ENCODE peak calls at places on chromosomes 2 and 18, in ten cellular contexts. J is heart right ventricle, C is right atrium auricular region, G is stomach, R is breast epithelium, F is GM23338, K is left lung, L is tibial nerve, A is body of pancreas, P is spleen. T is an unnamed sample.
A peak's percentile ranks its signal among the peaks of the same experiment; 100 is the strongest.

GRCh38 chr2:173872714-173873113 is 92.5 kb downstream of the SP3 start:
- DNase-seq in J (no peak), C (no peak), G (peak; percentile 30), R (no peak), F (no peak), K (no peak), L (no peak), A (no peak), P (no peak), T (no peak)

GRCh38 chr18:23365602-23366001 is 87.5 kb upstream of the RIOK3 start:
- DNase-seq in J (peak; percentile 23), C (peak; percentile 63), G (no peak), R (no peak), F (no peak), K (no peak), L (no peak), A (no peak), P (no peak), T (no peak)

GRCh38 chr2:151228847-151229497 is 32.7 kb downstream of the RBM43 start:
- DNase-seq in J (no peak), C (no peak), G (no peak), R (no peak), F (no peak), K (no peak), L (no peak), A (no peak), P (no peak), T (no peak)

GRCh38 chr2:63881208-63881607 is 39.5 kb downstream of the UGP2 start:
- DNase-seq in J (no peak), C (no peak), G (no peak), R (no peak), F (no peak), K (no peak), L (no peak), A (no peak), P (no peak), T (no peak)

GRCh38 chr18:79151191-79151590 is 82.0 kb downstream of the ATP9B start:
- DNase-seq in J (no peak), C (no peak), G (no peak), R (no peak), F (no peak), K (no peak), L (no peak), A (no peak), P (no peak), T (no peak)

GRCh38 chr2:46096272-46096671 is 200.9 kb upstream of the EPAS1 start:
- DNase-seq in J (no peak), C (no peak), G (no peak), R (no peak), F (no peak), K (no peak), L (no peak), A (no peak), P (no peak), T (no peak)

GRCh38 chr18:63126134-63127067 is 193.2 kb downstream of the BCL2 start:
- DNase-seq in J (no peak), C (no peak), G (no peak), R (no peak), F (no peak), K (no peak), L (no peak), A (no peak), P (no peak), T (no peak)

GRCh38 chr2:155250800-155251199 is 552.3 kb downstream of the KCNJ3 start:
- DNase-seq in J (no peak), C (no peak), G (no peak), R (no peak), F (peak; percentile 57), K (no peak), L (no peak), A (no peak), P (no peak), T (no peak)

GRCh38 chr18:8654482-8655451 is 45.5 kb downstream of the RAB12 start:
- DNase-seq in J (no peak), C (no peak), G (no peak), R (no peak), F (peak; percentile 36), K (no peak), L (no peak), A (no peak), P (no peak), T (no peak)

GRCh38 chr2:169038338-169038757 is 7.2 kb upstream of the ABCB11 start:
- DNase-seq in J (no peak), C (no peak), G (no peak), R (no peak), F (no peak), K (no peak), L (no peak), A (no peak), P (no peak), T (no peak)

GRCh38 chr2:179305125-179305524 is 40.5 kb upstream of the SESTD1 start:
- DNase-seq in J (no peak), C (no peak), G (no peak), R (no peak), F (no peak), K (no peak), L (no peak), A (no peak), P (no peak), T (no peak)

GRCh38 chr2:11748018-11748860 is 1.8 kb downstream of the LPIN1 start:
- DNase-seq in J (no peak), C (no peak), G (no peak), R (no peak), F (no peak), K (no peak), L (no peak), A (no peak), P (no peak), T (no peak)

GRCh38 chr2:120750488-120751210 is 15.0 kb downstream of the GLI2 start:
- DNase-seq in J (no peak), C (peak; percentile 53), G (peak; percentile 20), R (no peak), F (no peak), K (no peak), L (no peak), A (no peak), P (peak; percentile 56), T (no peak)

GRCh38 chr18:3012306-3012919 is 531 bp downstream of the LPIN2 start:
- DNase-seq in J (peak; percentile 22), C (no peak), G (peak; percentile 48), R (peak; percentile 57), F (peak; percentile 67), K (peak; percentile 59), L (peak; percentile 29), A (peak; percentile 53), P (peak; percentile 93), T (no peak)

GRCh38 chr2:28617502-28618184 is 121.8 kb downstream of the PLB1 start:
- DNase-seq in J (no peak), C (no peak), G (no peak), R (no peak), F (no peak), K (no peak), L (no peak), A (no peak), P (peak; percentile 60), T (no peak)

GRCh38 chr2:19352946-19353720 is 5.3 kb downstream of the OSR1 start:
- DNase-seq in J (no peak), C (no peak), G (no peak), R (no peak), F (peak; percentile 75), K (no peak), L (no peak), A (no peak), P (no peak), T (no peak)
- TF ChIP-seq CTCF in J (no peak), C (no peak), G (no peak), R (no peak), F (peak; percentile 31), K (no peak), L (no peak), A (no peak), P (no peak), T (no peak)

DNA sequence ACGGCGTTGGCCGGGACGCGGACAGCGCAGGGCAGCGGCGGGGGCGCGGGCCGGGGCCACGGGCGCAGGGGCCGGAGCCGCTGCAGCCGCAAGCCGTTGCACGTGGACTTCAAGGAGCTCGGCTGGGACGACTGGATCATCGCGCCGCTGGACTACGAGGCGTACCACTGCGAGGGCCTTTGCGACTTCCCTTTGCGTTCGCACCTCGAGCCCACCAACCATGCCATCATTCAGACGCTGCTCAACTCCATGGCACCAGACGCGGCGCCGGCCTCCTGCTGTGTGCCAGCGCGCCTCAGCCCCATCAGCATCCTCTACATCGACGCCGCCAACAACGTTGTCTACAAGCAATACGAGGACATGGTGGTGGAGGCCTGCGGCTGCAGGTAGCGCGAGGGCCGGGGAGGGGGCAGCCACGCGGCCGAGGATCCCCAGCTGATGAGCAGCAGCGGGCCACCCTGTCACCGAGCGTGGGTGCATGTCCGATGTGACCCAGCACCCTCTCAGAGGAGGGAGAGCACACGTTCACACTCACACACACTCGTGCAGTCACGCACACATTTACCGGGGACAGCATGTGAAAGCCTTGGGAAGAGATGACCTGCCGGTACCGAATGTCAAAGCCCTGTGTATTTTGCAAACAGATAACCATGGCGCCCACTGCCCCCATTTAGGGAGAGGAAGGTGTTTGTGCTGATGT is 4.2 kb downstream of the GDF7 start:
- DNase-seq in J (no peak), C (no peak), G (no peak), R (no peak), F (peak; percentile 54), K (no peak), L (no peak), A (no peak), P (no peak), T (no peak)
- H3K27me3 ChIP-seq in J (peaks cover 86% of the 10 kb centered on the region), C (peaks cover 34% of the 10 kb centered on the region), G (peaks cover 30% of the 10 kb centered on the region), R (peaks cover 71% of the 10 kb centered on the region), F (peaks cover 86% of the 10 kb centered on the region), K (peaks cover 75% of the 10 kb centered on the region), L (peaks cover 84% of the 10 kb centered on the region), A (no peaks in the 10 kb centered on the region), P (peaks cover 78% of the 10 kb centered on the region), T (peaks cover 9% of the 10 kb centered on the region)

DNA sequence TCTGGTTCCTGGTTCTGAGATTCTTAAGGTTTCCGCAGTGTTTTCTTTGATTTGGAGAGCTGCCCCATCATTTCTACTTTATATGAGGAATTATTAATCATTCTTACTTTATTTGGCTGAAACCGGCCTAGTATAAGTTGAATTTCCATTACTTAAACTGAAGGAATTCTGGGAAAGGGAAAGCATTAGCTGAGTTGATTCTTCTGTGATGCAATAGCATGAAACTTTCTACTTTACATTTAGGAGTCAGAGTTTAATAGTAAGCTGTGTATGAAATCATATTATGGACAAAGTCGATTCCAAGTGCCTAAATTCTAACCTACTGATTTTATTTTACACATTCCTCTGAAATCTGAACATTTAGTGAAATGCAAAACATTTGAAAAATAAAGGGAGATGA is 1269.7 kb upstream of the ZEB2 start:
- DNase-seq in J (no peak), C (no peak), G (no peak), R (no peak), F (no peak), K (no peak), L (no peak), A (no peak), P (no peak), T (no peak)
- H3K36me3 ChIP-seq in J (no peaks in the 10 kb centered on the region), C (no peaks in the 10 kb centered on the region), G (no peaks in the 10 kb centered on the region), R (no peaks in the 10 kb centered on the region), F (no peaks in the 10 kb centered on the region), K (no peaks in the 10 kb centered on the region), L (no peaks in the 10 kb centered on the region), A (no peaks in the 10 kb centered on the region), P (no peaks in the 10 kb centered on the region), T (no peaks in the 10 kb centered on the region)

GRCh38 chr2:187567126-187567525 is 12.9 kb upstream of the TFPI start:
- DNase-seq in J (no peak), C (no peak), G (no peak), R (no peak), F (no peak), K (no peak), L (no peak), A (no peak), P (no peak), T (no peak)
- TF ChIP-seq CTCF in J (no peak), C (no peak), G (no peak), R (no peak), F (no peak), K (no peak), L (no peak), A (no peak), P (no peak), T (no peak)

GRCh38 chr2:2117923-2118322 is 213.2 kb downstream of the MYT1L start:
- DNase-seq in J (no peak), C (no peak), G (no peak), R (no peak), F (no peak), K (no peak), L (no peak), A (no peak), P (no peak), T (no peak)
- H3K27me3 ChIP-seq in J (no peaks in the 10 kb centered on the region), C (no peaks in the 10 kb centered on the region), G (no peaks in the 10 kb centered on the region), R (peaks cover 12% of the 10 kb centered on the region), F (no peaks in the 10 kb centered on the region), K (no peaks in the 10 kb centered on the region), L (peaks cover 10% of the 10 kb centered on the region), A (no peaks in the 10 kb centered on the region), P (no peaks in the 10 kb centered on the region), T (no peaks in the 10 kb centered on the region)